ENCODE peak calls at places on chromosome 3, in nine cellular contexts. C, Y, G, B, H, K, U, M and V are unnamed samples.

GRCh38 chr3:16085884-16086608 is 88.4 kb upstream of the GALNT15 start:
- DNase-seq in C (no peak), K (no peak), G (no peak), B (no peak), M (peak; percentile 82), Y (no peak), H (no peak), U (no peak), V (no peak)

GRCh38 chr3:187101184-187102072 is 37.9 kb downstream of the RPL39L start:
- DNase-seq in U (peak; percentile 39), G (peak; percentile 9), K (peak; percentile 58), H (peak; percentile 15), Y (peak; percentile 8), B (peak; percentile 82), C (peak; percentile 43), M (peak; percentile 92), V (no peak)

GRCh38 chr3:174403831-174404230 is 455.3 kb upstream of the NAALADL2 start:
- DNase-seq in Y (no peak), B (no peak), C (no peak), M (no peak), U (no peak), K (no peak), G (no peak), H (no peak), V (no peak)

GRCh38 chr3:153305189-153305588 is 143.2 kb downstream of the RAP2B start:
- DNase-seq in U (no peak), H (no peak), Y (no peak), C (no peak), B (no peak), K (no peak), G (no peak), M (no peak), V (no peak)

GRCh38 chr3:155517907-155518306 is 224.4 kb upstream of the STRIT1 start:
- DNase-seq in H (no peak), C (no peak), Y (no peak), U (no peak), G (peak; percentile 64), M (no peak), K (no peak), B (no peak), V (no peak)

GRCh38 chr3:197001972-197002700 is 27.5 kb downstream of the MELTF start:
- DNase-seq in U (no peak), Y (no peak), K (no peak), M (peak; percentile 56), B (no peak), C (no peak), G (peak; percentile 22), H (no peak), V (no peak)

GRCh38 chr3:62332771-62333381 is 40.5 kb downstream of the FEZF2 start:
- DNase-seq in H (no peak), B (no peak), U (no peak), K (no peak), C (no peak), Y (no peak), M (no peak), G (peak; percentile 26), V (no peak)

GRCh38 chr3:111284485-111285187 is 213.0 kb downstream of the NECTIN3 start:
- DNase-seq in U (no peak), H (no peak), C (no peak), K (no peak), B (no peak), G (no peak), Y (no peak), M (no peak), V (no peak)

GRCh38 chr3:100913870-100914654 is 79.2 kb downstream of the ABI3BP start:
- DNase-seq in K (no peak), B (peak; percentile 18), Y (no peak), H (no peak), G (no peak), C (peak; percentile 22), U (no peak), M (peak; percentile 65), V (no peak)

GRCh38 chr3:11167590-11167989 is 13.3 kb downstream of the HRH1 start:
- DNase-seq in K (no peak), G (peak; percentile 78), B (no peak), Y (no peak), M (no peak), C (no peak), U (no peak), H (no peak), V (no peak)

GRCh38 chr3:65596511-65597224 is 442.1 kb downstream of the MAGI1 start:
- DNase-seq in H (no peak), C (no peak), Y (no peak), U (no peak), G (no peak), B (no peak), K (no peak), M (no peak), V (no peak)